ENCODE peak calls at places on chromosomes 2 and 18, in six cellular contexts. L, B, W, K, R and X are unnamed samples.

GRCh38 chr2:234502285-234502918 is 5.5 kb upstream of the ARL4C start:
- DNase-seq in L (no peak), B (no peak), W (no peak), K (no peak), R (no peak), X (peak; percentile 92)

GRCh38 chr2:119691189-119691588 is 12.2 kb downstream of the TMEM177 start:
- DNase-seq in L (no peak), B (no peak), W (no peak), K (no peak), R (no peak), X (no peak)

GRCh38 chr2:103667335-103667884 is 905.6 kb downstream of the TMEM182 start:
- DNase-seq in L (no peak), B (no peak), W (no peak), K (no peak), R (no peak), X (no peak)

GRCh38 chr18:48374423-48375149 is 34.6 kb downstream of the ZBTB7C start:
- DNase-seq in L (no peak), B (no peak), W (no peak), K (peak; percentile 41), R (no peak), X (no peak)

GRCh38 chr18:60452424-60452823 is 79.8 kb upstream of the MC4R start:
- DNase-seq in L (no peak), B (no peak), W (no peak), K (peak; percentile 13), R (no peak), X (peak; percentile 3)

GRCh38 chr2:217147751-217148318 is 288.0 kb upstream of the TNP1 start:
- DNase-seq in L (no peak), B (no peak), W (peak; percentile 26), K (no peak), R (no peak), X (peak; percentile 70)

GRCh38 chr2:220932041-220932440 is 640.1 kb downstream of the EPHA4 start:
- DNase-seq in L (no peak), B (no peak), W (no peak), K (no peak), R (no peak), X (no peak)

GRCh38 chr18:22559414-22560282 is 141.9 kb upstream of the CTAGE1 start:
- DNase-seq in L (peak; percentile 50), B (peak; percentile 35), W (peak; percentile 68), K (peak; percentile 74), R (no peak), X (peak; percentile 59)

GRCh38 chr2:55103039-55103438 is 52.8 kb upstream of the RTN4 start:
- DNase-seq in L (no peak), B (peak; percentile 24), W (no peak), K (no peak), R (no peak), X (peak; percentile 66)

GRCh38 chr2:52934354-52934898 is 833.2 kb upstream of the CHAC2 start:
- DNase-seq in L (no peak), B (peak; percentile 2), W (no peak), K (no peak), R (peak; percentile 46), X (peak; percentile 91)

GRCh38 chr2:196365132-196365531 is 193.8 kb upstream of the STK17B start:
- DNase-seq in L (no peak), B (no peak), W (no peak), K (no peak), R (no peak), X (no peak)

GRCh38 chr2:12602661-12603060 is 114.1 kb upstream of the TRIB2 start:
- DNase-seq in L (no peak), B (no peak), W (no peak), K (no peak), R (no peak), X (peak; percentile 32)

GRCh38 chr2:53036196-53036595 is 731.4 kb upstream of the CHAC2 start:
- DNase-seq in L (no peak), B (no peak), W (no peak), K (no peak), R (no peak), X (peak; percentile 64)

GRCh38 chr2:240491483-240491882 is 56.0 kb downstream of the GPC1 start:
- DNase-seq in L (no peak), B (no peak), W (no peak), K (no peak), R (no peak), X (no peak)

GRCh38 chr2:209556354-209556961 is 132.6 kb downstream of the MAP2 start:
- DNase-seq in L (peak; percentile 8), B (peak; percentile 32), W (no peak), K (peak; percentile 27), R (no peak), X (peak; percentile 59)

GRCh38 chr18:58213445-58213844 is 169.4 kb downstream of the NEDD4L start:
- DNase-seq in L (no peak), B (no peak), W (no peak), K (no peak), R (no peak), X (peak; percentile 93)

GRCh38 chr18:54163458-54163857 is 61.0 kb downstream of the MBD2 start:
- DNase-seq in L (no peak), B (no peak), W (no peak), K (no peak), R (no peak), X (peak; percentile 13)

GRCh38 chr2:230899786-230900185 is 25.3 kb downstream of the GPR55 start:
- DNase-seq in L (no peak), B (no peak), W (no peak), K (no peak), R (no peak), X (no peak)

GRCh38 chr2:152637251-152637650 is 80.0 kb downstream of the PRPF40A start:
- DNase-seq in L (no peak), B (no peak), W (no peak), K (no peak), R (no peak), X (no peak)

GRCh38 chr2:190408538-190409271 is 550 bp downstream of the MFSD6 start:
- DNase-seq in L (peak; percentile 33), B (no peak), W (peak; percentile 57), K (peak; percentile 83), R (no peak), X (no peak)

GRCh38 chr2:234635284-234635683 is 138.4 kb upstream of the ARL4C start:
- DNase-seq in L (no peak), B (peak; percentile 23), W (no peak), K (no peak), R (no peak), X (peak; percentile 32)

GRCh38 chr2:238288650-238289573 is 502 bp upstream of the PER2 start:
- DNase-seq in L (peak; percentile 76), B (peak; percentile 99), W (peak; percentile 87), K (peak; percentile 98), R (peak; percentile 92), X (peak; percentile 99)
- TF ChIP-seq SMC3 in L (no peak), B (no peak), W (no peak), K (no peak), R (no peak), X (no peak)

GRCh38 chr2:108268001-108268400 is 20.7 kb upstream of the SULT1C2 start:
- DNase-seq in L (peak; percentile 28), B (no peak), W (no peak), K (no peak), R (no peak), X (peak; percentile 91)

GRCh38 chr2:108263425-108263824 is 23.7 kb downstream of the SULT1C3 start:
- DNase-seq in L (no peak), B (no peak), W (no peak), K (no peak), R (no peak), X (no peak)

GRCh38 chr2:108270346-108270745 is 18.3 kb upstream of the SULT1C2 start:
- DNase-seq in L (no peak), B (no peak), W (no peak), K (no peak), R (no peak), X (no peak)

GRCh38 chr2:108266218-108266617 is 22.5 kb upstream of the SULT1C2 start:
- DNase-seq in L (no peak), B (peak; percentile 70), W (no peak), K (no peak), R (no peak), X (no peak)

GRCh38 chr2:108267117-108267516 is 21.6 kb upstream of the SULT1C2 start:
- DNase-seq in L (no peak), B (no peak), W (no peak), K (no peak), R (no peak), X (peak; percentile 71)
- TF ChIP-seq SMC3 in L (peak; percentile 14), B (no peak), W (no peak), K (no peak), R (no peak), X (no peak)

GRCh38 chr18:56285387-56286055 is 352.9 kb downstream of the TXNL1 start:
- DNase-seq in L (no peak), B (no peak), W (no peak), K (no peak), R (no peak), X (peak; percentile 52)
- TF ChIP-seq SMC3 in L (no peak), B (no peak), W (no peak), K (no peak), R (no peak), X (no peak)

DNA sequence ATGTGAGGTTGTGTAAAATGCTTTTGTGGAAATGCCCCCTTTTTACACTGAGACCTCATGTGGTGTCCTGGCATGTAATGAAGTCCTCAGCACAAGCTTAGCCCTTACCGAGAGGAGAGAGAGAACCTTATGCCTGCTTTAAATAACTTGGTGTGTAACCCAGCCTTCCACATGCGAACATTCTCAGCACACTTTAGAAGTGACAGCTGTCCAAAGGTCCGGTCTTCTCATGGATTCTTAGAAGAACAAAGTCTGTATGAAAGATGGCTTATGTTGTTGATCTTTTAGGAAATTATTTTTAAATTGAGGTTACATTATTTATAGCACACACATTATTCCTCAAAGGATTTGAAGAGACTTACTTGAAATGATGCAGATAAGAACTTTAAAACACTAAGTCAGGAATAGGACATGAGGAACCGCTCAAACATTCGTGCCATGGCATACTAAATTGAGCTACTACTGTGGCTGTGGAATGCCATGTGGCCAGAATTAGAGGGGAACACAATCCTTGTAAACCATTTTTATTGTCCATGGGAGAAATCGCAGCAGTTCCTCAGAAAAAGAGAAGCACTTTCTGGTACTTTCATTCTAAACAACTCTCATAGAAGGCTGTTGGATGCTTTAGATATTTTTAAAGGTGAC is 79.6 kb downstream of the WDSUB1 start:
- DNase-seq in L (no peak), B (no peak), W (no peak), K (no peak), R (no peak), X (no peak)
- TF ChIP-seq SMC3 in L (no peak), B (no peak), W (no peak), K (no peak), R (no peak), X (no peak)